ENCODE peak calls at places on chromosomes 6 and 20, in nine cellular contexts. Q, V, U, C, D, F, Y, I and X are unnamed samples.

GRCh38 chr6:80335061-80335660 is 228.7 kb downstream of the BCKDHB start:
- DNase-seq in C (no peak), Q (no peak), D (no peak), V (no peak), U (no peak), F (no peak), I (no peak), Y (no peak), X (no peak)

GRCh38 chr6:95846652-95847051 is 169.1 kb upstream of the FUT9 start:
- DNase-seq in D (no peak), Y (no peak), F (no peak), Q (no peak), V (no peak), U (no peak), C (no peak), I (no peak), X (no peak)

GRCh38 chr6:145728986-145729385 is 6.3 kb downstream of the EPM2A start:
- DNase-seq in Q (no peak), F (no peak), Y (no peak), U (no peak), D (no peak), V (no peak), I (no peak), C (no peak), X (no peak)

GRCh38 chr6:55836481-55836880 is 38.9 kb downstream of the BMP5 start:
- DNase-seq in U (peak), Q (no peak), C (no peak), V (no peak), F (no peak), I (no peak), Y (no peak), D (no peak), X (no peak)

GRCh38 chr20:37354210-37355195 is 8.6 kb downstream of the SRC start:
- DNase-seq in F (no peak), D (no peak), Y (no peak), I (no peak), Q (no peak), C (no peak), V (no peak), U (peak), X (no peak)

GRCh38 chr6:129590408-129591022 is 119.5 kb downstream of the ARHGAP18 start:
- DNase-seq in Q (peak), Y (no peak), D (no peak), U (no peak), V (no peak), I (no peak), F (no peak), C (peak), X (no peak)

GRCh38 chr6:89110288-89110687 is 7.6 kb downstream of the SRSF12 start:
- DNase-seq in Y (no peak), U (no peak), V (no peak), D (no peak), I (no peak), Q (no peak), F (no peak), C (no peak), X (peak)

GRCh38 chr6:45480697-45481415 is 103.1 kb upstream of the SUPT3H start:
- DNase-seq in U (no peak), V (no peak), C (no peak), I (no peak), Y (no peak), D (no peak), Q (no peak), F (no peak), X (no peak)

GRCh38 chr6:21331221-21331620 is 262.3 kb upstream of the SOX4 start:
- DNase-seq in V (peak), I (no peak), F (no peak), D (no peak), Y (no peak), U (peak), C (no peak), Q (no peak), X (peak)

GRCh38 chr20:46215913-46216707 is 92.2 kb downstream of the CDH22 start:
- DNase-seq in F (peak), I (no peak), C (no peak), Q (no peak), V (no peak), Y (no peak), D (no peak), U (peak), X (no peak)

GRCh38 chr6:2510341-2510740 is 240.4 kb downstream of the MYLK4 start:
- DNase-seq in Q (no peak), V (no peak), U (no peak), I (no peak), D (no peak), Y (no peak), C (no peak), F (no peak), X (no peak)

GRCh38 chr6:35195120-35195780 is 18.5 kb upstream of the SCUBE3 start:
- DNase-seq in F (no peak), U (no peak), V (no peak), C (no peak), Y (no peak), I (no peak), D (no peak), Q (no peak), X (no peak)

GRCh38 chr6:11120273-11121005 is 8.9 kb upstream of the ERVFRD-1 start:
- DNase-seq in U (no peak), I (peak), C (no peak), D (no peak), F (no peak), Y (no peak), Q (no peak), V (no peak), X (no peak)